ENCODE peak calls at places on chromosomes 16 and 17, in six cellular contexts. L is activated naive CD8-positive, alpha-beta T cell treated with anti-CD3 and anti-CD28 coated beads, Interleukin-2, amount 50 U/mL, for 16 hours; T is kidney tubule cell; J is NCI-H748 treated with DMSO at 0.1 percent for 48 hours; Y is cardiac muscle cell; D is left colon. Q is an unnamed sample.

GRCh38 chr16:3983081-3983520 is 102.6 kb upstream of the CREBBP start:
- DNase-seq in L (no peak), T (peak; percentile 81), J (peak; percentile 24), Y (peak; percentile 74), D (peak; percentile 77), Q (peak; percentile 67)

GRCh38 chr17:42536372-42537155 is 523 bp downstream of the NAGLU start:
- DNase-seq in L (peak; percentile 38), T (peak; percentile 86), J (peak; percentile 61), Y (peak; percentile 92), D (peak; percentile 90), Q (peak; percentile 55)

GRCh38 chr16:46833465-46833810 is 2.5 kb upstream of the C16orf87 start:
- DNase-seq in L (no peak), T (peak; percentile 59), J (no peak), Y (no peak), D (no peak), Q (no peak)

GRCh38 chr17:43779145-43780125 is 658 bp upstream of the DUSP3 start:
- DNase-seq in L (peak; percentile 9), T (no peak), J (peak; percentile 39), Y (no peak), D (peak; percentile 57), Q (no peak)

GRCh38 chr17:11369570-11369969 is 128.6 kb downstream of the SHISA6 start:
- DNase-seq in L (no peak), T (no peak), J (no peak), Y (no peak), D (no peak), Q (no peak)

GRCh38 chr16:13453325-13453724 is 466.6 kb upstream of the ERCC4 start:
- DNase-seq in L (no peak), T (peak; percentile 69), J (peak; percentile 9), Y (no peak), D (no peak), Q (peak; percentile 53)

GRCh38 chr17:30576326-30576861 is 99.2 kb downstream of the GOSR1 start:
- DNase-seq in L (no peak), T (no peak), J (no peak), Y (no peak), D (no peak), Q (no peak)

GRCh38 chr17:21318439-21318838 is 33.9 kb downstream of the MAP2K3 start:
- DNase-seq in L (no peak), T (no peak), J (no peak), Y (no peak), D (no peak), Q (no peak)

GRCh38 chr17:39402890-39403605 is 1.6 kb upstream of the FBXL20 start:
- DNase-seq in L (no peak), T (no peak), J (no peak), Y (no peak), D (peak; percentile 10), Q (no peak)

GRCh38 chr17:82342361-82343079 is 9.0 kb upstream of the SECTM1 start:
- DNase-seq in L (no peak), T (no peak), J (no peak), Y (no peak), D (no peak), Q (no peak)

GRCh38 chr17:32349503-32349853 is 479 bp upstream of the ZNF207 start:
- DNase-seq in L (no peak), T (no peak), J (no peak), Y (peak; percentile 25), D (peak; percentile 31), Q (no peak)

GRCh38 chr17:27577124-27577761 is 53.7 kb upstream of the LGALS9 start:
- DNase-seq in L (no peak), T (peak; percentile 65), J (no peak), Y (peak; percentile 72), D (no peak), Q (no peak)

GRCh38 chr16:68893710-68894705 is 50.7 kb downstream of the TANGO6 start:
- DNase-seq in L (no peak), T (no peak), J (no peak), Y (peak; percentile 58), D (peak; percentile 52), Q (no peak)

GRCh38 chr16:29124828-29125227 is 140.0 kb downstream of the LAT start:
- DNase-seq in L (no peak), T (no peak), J (no peak), Y (no peak), D (no peak), Q (no peak)